ENCODE peak calls at places on chromosomes 13 and 19, in eight cellular contexts. One of them, this sample, is unnamed.

GRCh38 chr19:57465680-57466381 is 8.9 kb upstream of the VN1R1 start:
- DNase-seq in CD8-positive, alpha-beta T cell: no peak
- DNase-seq in IMR-90: peak
- DNase-seq in stomach: no peak
- DNase-seq in hepatocyte: no peak
- DNase-seq in thyroid gland: no peak
- DNase-seq in heart left ventricle: no peak
- DNase-seq in RWPE1: no peak
- DNase-seq in this sample: no peak

GRCh38 chr13:34506796-34507195 is 435.3 kb upstream of the NBEA start:
- DNase-seq in CD8-positive, alpha-beta T cell: no peak
- DNase-seq in IMR-90: no peak
- DNase-seq in stomach: no peak
- DNase-seq in hepatocyte: no peak
- DNase-seq in thyroid gland: no peak
- DNase-seq in heart left ventricle: no peak
- DNase-seq in RWPE1: no peak
- DNase-seq in this sample: no peak

GRCh38 chr13:80828759-80829158 is 487.8 kb upstream of the SPRY2 start:
- DNase-seq in CD8-positive, alpha-beta T cell: no peak
- DNase-seq in IMR-90: no peak
- DNase-seq in stomach: no peak
- DNase-seq in hepatocyte: no peak
- DNase-seq in thyroid gland: no peak
- DNase-seq in heart left ventricle: no peak
- DNase-seq in RWPE1: no peak
- DNase-seq in this sample: no peak

GRCh38 chr19:31316201-31316951 is 32.9 kb downstream of the TSHZ3 start:
- DNase-seq in CD8-positive, alpha-beta T cell: no peak
- DNase-seq in IMR-90: peak
- DNase-seq in stomach: no peak
- DNase-seq in hepatocyte: no peak
- DNase-seq in thyroid gland: peak
- DNase-seq in heart left ventricle: no peak
- DNase-seq in RWPE1: no peak
- DNase-seq in this sample: no peak

GRCh38 chr13:26502826-26503225 is 54.7 kb upstream of the WASF3 start:
- DNase-seq in CD8-positive, alpha-beta T cell: no peak
- DNase-seq in IMR-90: peak
- DNase-seq in stomach: no peak
- DNase-seq in hepatocyte: peak
- DNase-seq in thyroid gland: no peak
- DNase-seq in heart left ventricle: peak
- DNase-seq in RWPE1: no peak
- DNase-seq in this sample: no peak

GRCh38 chr19:44552324-44552723 is 22.8 kb upstream of the CEACAM20 start:
- DNase-seq in CD8-positive, alpha-beta T cell: no peak
- DNase-seq in IMR-90: no peak
- DNase-seq in stomach: no peak
- DNase-seq in hepatocyte: peak
- DNase-seq in thyroid gland: peak
- DNase-seq in heart left ventricle: no peak
- DNase-seq in RWPE1: no peak
- DNase-seq in this sample: peak

GRCh38 chr13:98189841-98190505 is 12.9 kb upstream of the RNF113B start:
- DNase-seq in CD8-positive, alpha-beta T cell: no peak
- DNase-seq in IMR-90: no peak
- DNase-seq in stomach: no peak
- DNase-seq in hepatocyte: no peak
- DNase-seq in thyroid gland: peak
- DNase-seq in heart left ventricle: peak
- DNase-seq in RWPE1: no peak
- DNase-seq in this sample: no peak

GRCh38 chr13:33925563-33925962 is 107.6 kb downstream of the RFC3 start:
- DNase-seq in CD8-positive, alpha-beta T cell: no peak
- DNase-seq in IMR-90: no peak
- DNase-seq in stomach: no peak
- DNase-seq in hepatocyte: no peak
- DNase-seq in thyroid gland: no peak
- DNase-seq in heart left ventricle: no peak
- DNase-seq in RWPE1: no peak
- DNase-seq in this sample: no peak

GRCh38 chr19:15992014-15992413 is 43.2 kb downstream of the OR10H4 start:
- DNase-seq in CD8-positive, alpha-beta T cell: no peak
- DNase-seq in IMR-90: no peak
- DNase-seq in stomach: no peak
- DNase-seq in hepatocyte: no peak
- DNase-seq in thyroid gland: no peak
- DNase-seq in heart left ventricle: no peak
- DNase-seq in RWPE1: no peak
- DNase-seq in this sample: no peak

GRCh38 chr13:95596701-95597100 is 44.2 kb downstream of the CLDN10 start:
- DNase-seq in CD8-positive, alpha-beta T cell: no peak
- DNase-seq in IMR-90: no peak
- DNase-seq in stomach: no peak
- DNase-seq in hepatocyte: no peak
- DNase-seq in thyroid gland: no peak
- DNase-seq in heart left ventricle: no peak
- DNase-seq in RWPE1: no peak
- DNase-seq in this sample: no peak

GRCh38 chr19:54203151-54203611 is 2.5 kb downstream of the RPS9 start:
- DNase-seq in CD8-positive, alpha-beta T cell: no peak
- DNase-seq in IMR-90: peak
- DNase-seq in stomach: peak
- DNase-seq in hepatocyte: peak
- DNase-seq in thyroid gland: no peak
- DNase-seq in heart left ventricle: no peak
- DNase-seq in RWPE1: no peak
- DNase-seq in this sample: no peak

GRCh38 chr13:65936249-65936648 is 1293.9 kb downstream of the PCDH9 start:
- DNase-seq in CD8-positive, alpha-beta T cell: no peak
- DNase-seq in IMR-90: no peak
- DNase-seq in stomach: no peak
- DNase-seq in hepatocyte: no peak
- DNase-seq in thyroid gland: no peak
- DNase-seq in heart left ventricle: no peak
- DNase-seq in RWPE1: no peak
- DNase-seq in this sample: no peak

GRCh38 chr13:114099918-114100445 is 32.4 kb downstream of the RASA3 start:
- DNase-seq in CD8-positive, alpha-beta T cell: no peak
- DNase-seq in IMR-90: peak
- DNase-seq in stomach: no peak
- DNase-seq in hepatocyte: no peak
- DNase-seq in thyroid gland: no peak
- DNase-seq in heart left ventricle: peak
- DNase-seq in RWPE1: no peak
- DNase-seq in this sample: no peak

GRCh38 chr13:48532146-48532472 is 771 bp downstream of the RCBTB2 start:
- DNase-seq in CD8-positive, alpha-beta T cell: no peak
- DNase-seq in IMR-90: peak
- DNase-seq in stomach: no peak
- DNase-seq in hepatocyte: peak
- DNase-seq in thyroid gland: peak
- DNase-seq in heart left ventricle: no peak
- DNase-seq in RWPE1: no peak
- DNase-seq in this sample: no peak

GRCh38 chr19:58392945-58393724 is 2.3 kb upstream of the RNF225 start:
- DNase-seq in CD8-positive, alpha-beta T cell: no peak
- DNase-seq in IMR-90: no peak
- DNase-seq in stomach: no peak
- DNase-seq in hepatocyte: no peak
- DNase-seq in thyroid gland: no peak
- DNase-seq in heart left ventricle: no peak
- DNase-seq in RWPE1: no peak
- DNase-seq in this sample: no peak

GRCh38 chr13:102830646-102831045 is 15.2 kb upstream of the ERCC5 start:
- DNase-seq in CD8-positive, alpha-beta T cell: no peak
- DNase-seq in IMR-90: no peak
- DNase-seq in stomach: peak
- DNase-seq in hepatocyte: peak
- DNase-seq in thyroid gland: no peak
- DNase-seq in heart left ventricle: no peak
- DNase-seq in RWPE1: no peak
- DNase-seq in this sample: no peak

GRCh38 chr19:19049406-19049805 is 14.4 kb upstream of the SLC25A42 start:
- DNase-seq in CD8-positive, alpha-beta T cell: no peak
- DNase-seq in IMR-90: peak
- DNase-seq in stomach: no peak
- DNase-seq in hepatocyte: no peak
- DNase-seq in thyroid gland: no peak
- DNase-seq in heart left ventricle: no peak
- DNase-seq in RWPE1: no peak
- DNase-seq in this sample: no peak

DNA sequence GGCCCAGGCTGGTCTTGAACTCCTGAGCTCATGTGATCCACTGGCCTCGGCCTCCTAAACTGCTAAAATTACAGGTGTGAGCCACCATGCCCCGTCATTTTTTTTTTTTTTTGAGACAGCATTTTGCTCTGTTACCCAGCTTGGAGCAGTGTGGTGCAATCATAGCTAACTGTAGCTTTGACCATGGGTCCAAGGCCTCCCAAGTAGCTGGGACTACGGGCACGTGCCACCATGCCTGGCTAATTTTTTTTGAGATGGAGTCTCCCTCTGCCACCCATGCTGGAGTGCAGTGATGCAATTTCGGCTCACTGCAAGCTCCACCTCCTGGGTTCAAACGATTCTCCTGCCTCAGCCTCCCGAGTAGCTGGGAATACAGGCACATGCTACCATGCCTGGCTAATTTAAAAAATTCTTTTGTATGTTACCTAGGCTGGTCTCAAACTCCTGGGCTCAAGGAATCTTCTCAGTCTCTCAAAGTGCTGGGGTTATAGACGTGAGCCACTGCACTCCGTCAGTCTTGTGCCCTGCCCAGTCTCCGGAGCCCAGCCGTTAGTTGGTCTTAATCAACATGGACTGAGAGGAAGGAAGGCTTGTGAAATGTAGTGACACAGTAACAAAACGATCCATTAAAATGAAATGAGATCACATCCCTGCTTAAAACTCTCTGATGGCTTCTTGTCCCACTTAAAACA is 1.4 kb upstream of the LRG1 start:
- DNase-seq in CD8-positive, alpha-beta T cell: no peak
- DNase-seq in IMR-90: no peak
- DNase-seq in stomach: no peak
- DNase-seq in hepatocyte: no peak
- DNase-seq in thyroid gland: no peak
- DNase-seq in heart left ventricle: no peak
- DNase-seq in RWPE1: no peak
- DNase-seq in this sample: no peak
- H3K27ac ChIP-seq in CD8-positive, alpha-beta T cell: no peak
- H3K27ac ChIP-seq in IMR-90: no peak
- H3K27ac ChIP-seq in stomach: no peak
- H3K27ac ChIP-seq in hepatocyte: no peak
- H3K27ac ChIP-seq in thyroid gland: no peak
- H3K27ac ChIP-seq in heart left ventricle: no peak
- H3K27ac ChIP-seq in RWPE1: no peak
- H3K27ac ChIP-seq in this sample: no peak

DNA sequence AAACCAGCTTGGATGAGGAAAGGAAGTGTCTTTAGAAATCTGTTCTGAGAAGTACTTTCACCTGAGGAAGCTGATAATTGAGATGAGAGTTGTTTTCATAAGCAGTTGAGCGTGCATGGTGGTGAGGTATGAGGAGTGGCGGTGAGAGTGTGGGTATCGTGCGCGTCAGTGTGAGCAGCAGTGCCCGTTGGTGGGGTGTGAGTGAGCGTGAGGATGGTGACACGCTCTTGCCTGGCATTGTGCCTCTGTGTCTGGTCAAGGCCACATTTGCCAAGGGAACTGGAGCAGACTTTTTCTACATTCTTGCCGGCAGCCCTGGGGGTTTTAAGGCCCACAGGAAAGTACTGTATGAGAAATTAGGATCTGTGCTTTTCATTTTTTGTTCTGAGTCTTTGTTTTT is 36.5 kb upstream of the TEX29 start:
- DNase-seq in CD8-positive, alpha-beta T cell: no peak
- DNase-seq in IMR-90: no peak
- DNase-seq in stomach: no peak
- DNase-seq in hepatocyte: no peak
- DNase-seq in thyroid gland: no peak
- DNase-seq in heart left ventricle: no peak
- DNase-seq in RWPE1: no peak
- DNase-seq in this sample: no peak
- H3K27ac ChIP-seq in CD8-positive, alpha-beta T cell: no peak
- H3K27ac ChIP-seq in IMR-90: no peak
- H3K27ac ChIP-seq in stomach: no peak
- H3K27ac ChIP-seq in hepatocyte: no peak
- H3K27ac ChIP-seq in thyroid gland: no peak
- H3K27ac ChIP-seq in heart left ventricle: no peak
- H3K27ac ChIP-seq in RWPE1: no peak
- H3K27ac ChIP-seq in this sample: no peak

DNA sequence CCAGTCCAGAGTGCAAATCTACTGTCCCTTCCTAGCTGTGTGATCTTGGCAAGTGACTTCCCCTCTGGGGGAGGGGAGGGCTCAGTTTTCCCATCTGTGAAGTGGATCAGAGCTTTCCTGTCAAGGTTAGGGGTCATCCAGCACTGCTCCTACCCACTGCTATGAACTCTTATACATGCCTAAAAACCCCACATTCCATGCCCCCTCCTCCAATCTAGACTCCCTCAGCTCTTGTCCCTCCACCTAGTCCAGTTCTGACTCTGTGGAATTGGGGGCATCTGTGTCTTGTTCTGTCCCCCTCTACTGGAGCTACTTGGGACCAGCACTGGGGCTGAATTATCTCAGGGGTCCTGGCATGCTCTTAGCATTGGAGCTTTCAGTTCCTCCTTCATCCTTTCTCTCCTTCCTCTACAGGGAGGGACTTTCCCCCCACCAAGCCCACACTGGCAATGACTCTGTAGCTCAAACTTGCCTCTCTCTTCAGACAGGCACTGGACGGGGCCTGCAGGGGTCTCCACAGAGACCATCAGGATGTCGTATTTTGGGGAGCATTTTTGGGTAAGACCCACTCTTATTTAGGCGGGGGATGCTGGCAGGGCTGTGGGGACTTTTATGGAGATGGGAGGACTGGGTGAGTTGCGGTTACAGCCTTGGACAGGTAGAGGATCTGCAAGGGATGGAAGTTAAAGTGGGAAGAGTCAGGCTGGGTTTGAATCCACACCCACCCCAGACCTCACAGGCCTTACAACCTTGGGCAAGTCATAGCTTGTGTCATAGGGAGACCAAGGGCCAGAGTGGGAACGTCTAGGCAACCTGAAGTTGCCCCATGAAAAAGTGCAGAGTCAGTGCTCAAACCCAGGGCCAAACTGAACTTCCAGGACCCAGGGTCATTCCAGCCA is 3.6 kb downstream of the FCHO1 start:
- DNase-seq in CD8-positive, alpha-beta T cell: no peak
- DNase-seq in IMR-90: no peak
- DNase-seq in stomach: no peak
- DNase-seq in hepatocyte: no peak
- DNase-seq in thyroid gland: no peak
- DNase-seq in heart left ventricle: no peak
- DNase-seq in RWPE1: no peak
- DNase-seq in this sample: no peak
- H3K27ac ChIP-seq in CD8-positive, alpha-beta T cell: no peak
- H3K27ac ChIP-seq in IMR-90: no peak
- H3K27ac ChIP-seq in stomach: no peak
- H3K27ac ChIP-seq in hepatocyte: no peak
- H3K27ac ChIP-seq in thyroid gland: no peak
- H3K27ac ChIP-seq in heart left ventricle: no peak
- H3K27ac ChIP-seq in RWPE1: peak
- H3K27ac ChIP-seq in this sample: no peak

GRCh38 chr13:51323824-51324511 is 15.5 kb upstream of the SERPINE3 start:
- DNase-seq in CD8-positive, alpha-beta T cell: no peak
- DNase-seq in IMR-90: no peak
- DNase-seq in stomach: no peak
- DNase-seq in hepatocyte: no peak
- DNase-seq in thyroid gland: no peak
- DNase-seq in heart left ventricle: no peak
- DNase-seq in RWPE1: no peak
- DNase-seq in this sample: no peak
- H3K27ac ChIP-seq in CD8-positive, alpha-beta T cell: no peak
- H3K27ac ChIP-seq in IMR-90: no peak
- H3K27ac ChIP-seq in stomach: no peak
- H3K27ac ChIP-seq in hepatocyte: no peak
- H3K27ac ChIP-seq in thyroid gland: no peak
- H3K27ac ChIP-seq in heart left ventricle: no peak
- H3K27ac ChIP-seq in RWPE1: no peak
- H3K27ac ChIP-seq in this sample: no peak